ENCODE peak calls at places on chromosome 3, in eight cellular contexts. R is breast epithelium, D is T47D, S is neuronal stem cell, Y is Caki2, E is SJCRH30, T is fibroblast of the aortic adventitia, J is occipital lobe. P is an unnamed sample.

GRCh38 chr3:45807645-45808540 is 11.6 kb upstream of the SLC6A20 start:
- DNase-seq in S (no peak), E (peak; percentile 48), Y (no peak), T (no peak), J (no peak), D (no peak), R (no peak), P (peak; percentile 39)

GRCh38 chr3:10327592-10327991 is 6.7 kb upstream of the SEC13 start:
- DNase-seq in T (no peak), E (no peak), R (no peak), S (no peak), J (no peak), Y (no peak), D (no peak), P (no peak)

GRCh38 chr3:14057701-14058100 is 67.0 kb downstream of the CHCHD4 start:
- DNase-seq in E (no peak), R (no peak), Y (no peak), D (no peak), T (no peak), S (no peak), J (no peak), P (no peak)

GRCh38 chr3:37932505-37932904 is 58.1 kb upstream of the VILL start:
- DNase-seq in S (no peak), E (no peak), J (no peak), T (no peak), Y (no peak), R (no peak), D (no peak), P (no peak)

GRCh38 chr3:197427013-197427412 is 128.6 kb upstream of the DLG1 start:
- DNase-seq in Y (no peak), S (no peak), J (no peak), T (no peak), D (no peak), R (no peak), E (peak; percentile 21), P (no peak)

GRCh38 chr3:178719036-178719635 is 182.9 kb downstream of the KCNMB2 start:
- DNase-seq in S (no peak), E (peak; percentile 26), R (no peak), T (no peak), D (no peak), Y (no peak), J (no peak), P (peak; percentile 10)

GRCh38 chr3:185744997-185745843 is 79.6 kb downstream of the IGF2BP2 start:
- DNase-seq in D (no peak), E (no peak), Y (peak; percentile 91), J (no peak), R (no peak), T (peak; percentile 48), S (no peak), P (peak; percentile 56)

GRCh38 chr3:158471639-158472294 is 99.2 kb upstream of the MLF1 start:
- DNase-seq in J (no peak), S (no peak), R (no peak), Y (no peak), D (no peak), E (no peak), T (peak; percentile 96), P (no peak)

GRCh38 chr3:150407051-150407817 is 864 bp upstream of the TSC22D2 start:
- DNase-seq in Y (no peak), E (peak; percentile 57), D (no peak), T (peak; percentile 90), S (no peak), R (no peak), J (no peak), P (no peak)

GRCh38 chr3:170585937-170586310 is at the start of gene SLC7A14:
- DNase-seq in Y (no peak), R (no peak), T (no peak), E (no peak), J (peak; percentile 52), D (no peak), S (no peak), P (no peak)

P was measured in smooth muscle cell of the brain vasculature.